ENCODE peak calls at places on chromosomes 16 and 17, in eight cellular contexts. Q is H7, W is NCI-H1092, I is memory B cell, Y is activated B cell treated with CpG ODN at 0.5 μM for 24 hours, G is bronchial epithelial cell, U is progenitor cell of endocrine pancreas, D is CMK. P is an unnamed sample.

GRCh38 chr16:47634126-47634525 is 173.0 kb downstream of the PHKB start:
- DNase-seq in Q (no peak), W (no peak), I (no peak), Y (no peak), G (peak), U (no peak), D (no peak), P (no peak)

GRCh38 chr16:51839697-51840462 is 688.8 kb upstream of the SALL1 start:
- DNase-seq in Q (no peak), W (no peak), I (no peak), Y (no peak), G (peak), U (no peak), D (no peak), P (no peak)

GRCh38 chr17:81459864-81460263 is 52.7 kb downstream of the ACTG1 start:
- DNase-seq in Q (no peak), W (no peak), I (no peak), Y (no peak), G (no peak), U (no peak), D (no peak), P (no peak)

GRCh38 chr17:30212750-30213149 is 22.7 kb downstream of the SLC6A4 start:
- DNase-seq in Q (peak), W (no peak), I (no peak), Y (no peak), G (no peak), U (no peak), D (no peak), P (no peak)

GRCh38 chr17:55117063-55117611 is 147.6 kb upstream of the HLF start:
- DNase-seq in Q (no peak), W (no peak), I (no peak), Y (no peak), G (peak), U (no peak), D (no peak), P (no peak)

GRCh38 chr17:3037259-3037658 is 26.1 kb downstream of the OR1D5 start:
- DNase-seq in Q (no peak), W (no peak), I (peak), Y (no peak), G (no peak), U (no peak), D (no peak), P (no peak)

GRCh38 chr17:68603027-68603426 is 1.9 kb upstream of the FAM20A start:
- DNase-seq in Q (no peak), W (no peak), I (no peak), Y (no peak), G (no peak), U (no peak), D (no peak), P (no peak)

GRCh38 chr16:48383877-48384304 is 1.3 kb downstream of the SIAH1 start:
- DNase-seq in Q (peak), W (no peak), I (no peak), Y (no peak), G (peak), U (no peak), D (no peak), P (no peak)

GRCh38 chr17:55577687-55578086 is 66.4 kb upstream of the SMIM36 start:
- DNase-seq in Q (no peak), W (no peak), I (no peak), Y (peak), G (no peak), U (no peak), D (no peak), P (no peak)

GRCh38 chr16:28110074-28110473 is 46.6 kb upstream of the GSG1L start:
- DNase-seq in Q (no peak), W (no peak), I (no peak), Y (no peak), G (no peak), U (no peak), D (no peak), P (no peak)

GRCh38 chr16:82016268-82016667 is 5.0 kb upstream of the SDR42E1 start:
- DNase-seq in Q (peak), W (no peak), I (no peak), Y (no peak), G (peak), U (no peak), D (peak), P (no peak)

GRCh38 chr17:76188213-76189060 is 47.4 kb upstream of the FOXJ1 start:
- DNase-seq in Q (no peak), W (no peak), I (no peak), Y (no peak), G (no peak), U (no peak), D (no peak), P (no peak)

GRCh38 chr16:50400967-50401348 is 32.2 kb upstream of the BRD7 start:
- DNase-seq in Q (no peak), W (no peak), I (no peak), Y (no peak), G (no peak), U (no peak), D (no peak), P (no peak)

GRCh38 chr17:75898065-75898464 is 1.3 kb upstream of the TRIM65 start:
- DNase-seq in Q (no peak), W (no peak), I (no peak), Y (no peak), G (no peak), U (no peak), D (no peak), P (no peak)

GRCh38 chr17:50283246-50283645 is 9.0 kb downstream of the TMEM92 start:
- DNase-seq in Q (no peak), W (no peak), I (no peak), Y (no peak), G (no peak), U (no peak), D (no peak), P (no peak)

GRCh38 chr17:29359777-29360176 is 30.4 kb upstream of the TAOK1 start:
- DNase-seq in Q (no peak), W (no peak), I (no peak), Y (no peak), G (no peak), U (no peak), D (no peak), P (no peak)

GRCh38 chr17:45942284-45942683 is 47.9 kb downstream of the MAPT start:
- DNase-seq in Q (peak), W (peak), I (no peak), Y (no peak), G (no peak), U (no peak), D (no peak), P (no peak)

GRCh38 chr17:42337442-42337841 is 49.1 kb downstream of the STAT5A start:
- DNase-seq in Q (no peak), W (no peak), I (no peak), Y (no peak), G (no peak), U (no peak), D (no peak), P (no peak)

GRCh38 chr17:234163-235047 is 53.0 kb upstream of the DOC2B start:
- DNase-seq in Q (no peak), W (no peak), I (peak), Y (no peak), G (no peak), U (no peak), D (no peak), P (no peak)

GRCh38 chr16:18792836-18793433 is 2.8 kb upstream of the RPS15A start:
- DNase-seq in Q (no peak), W (no peak), I (no peak), Y (no peak), G (peak), U (no peak), D (no peak), P (no peak)

GRCh38 chr17:49545811-49546545 is 29.7 kb upstream of the NXPH3 start:
- DNase-seq in Q (peak), W (no peak), I (no peak), Y (no peak), G (no peak), U (no peak), D (no peak), P (no peak)

GRCh38 chr16:31466381-31466841 is 5.5 kb upstream of the TGFB1I1 start:
- DNase-seq in Q (no peak), W (no peak), I (no peak), Y (no peak), G (no peak), U (no peak), D (no peak), P (no peak)

GRCh38 chr16:732332-732731 is 5.4 kb downstream of the HAGHL start:
- DNase-seq in Q (peak), W (no peak), I (no peak), Y (no peak), G (no peak), U (no peak), D (no peak), P (no peak)

GRCh38 chr16:2835638-2836493 is 5.8 kb downstream of the ZG16B start:
- DNase-seq in Q (no peak), W (no peak), I (no peak), Y (no peak), G (peak), U (no peak), D (no peak), P (no peak)

GRCh38 chr16:2156025-2156848 is 655 bp downstream of the TRAF7 start:
- DNase-seq in Q (no peak), W (no peak), I (no peak), Y (no peak), G (peak), U (no peak), D (no peak), P (no peak)

GRCh38 chr17:44219126-44219635 is 294 bp downstream of the UBTF start:
- DNase-seq in Q (peak), W (peak), I (peak), Y (no peak), G (peak), U (peak), D (no peak), P (no peak)

GRCh38 chr17:73090396-73091202 is 1.9 kb downstream of the SLC39A11 start:
- DNase-seq in Q (no peak), W (no peak), I (no peak), Y (no peak), G (no peak), U (no peak), D (no peak), P (no peak)

GRCh38 chr16:29290631-29291247 is 115.8 kb downstream of the NPIPB11 start:
- DNase-seq in Q (peak), W (no peak), I (peak), Y (peak), G (peak), U (no peak), D (peak), P (peak)

GRCh38 chr16:31700200-31700529 is 172.5 kb downstream of the AHSP start:
- DNase-seq in Q (no peak), W (no peak), I (no peak), Y (no peak), G (no peak), U (no peak), D (no peak), P (no peak)